ENCODE peak calls at places on chromosomes 3 and 15, in nine cellular contexts. H is A673; C is CD8-positive, alpha-beta T cell; B is DND-41; V is mesenchymal stem cell; W is fibroblast of pulmonary artery; N is fibroblast of the aortic adventitia; K is astrocyte of the spinal cord; Q is dorsolateral prefrontal cortex. Z is an unnamed sample.

GRCh38 chr3:44128057-44128775 is 113.5 kb upstream of the TOPAZ1 start:
- DNase-seq in H (no peak), C (no peak), B (no peak), V (no peak), W (no peak), N (no peak), K (no peak), Q (no peak), Z (no peak)

GRCh38 chr3:151093905-151094304 is 8.4 kb downstream of the MED12L start:
- DNase-seq in H (no peak), C (no peak), B (no peak), V (no peak), W (no peak), N (no peak), K (no peak), Q (no peak), Z (no peak)

GRCh38 chr15:77097317-77097721 is 26.4 kb upstream of the TSPAN3 start:
- DNase-seq in H (peak), C (no peak), B (no peak), V (no peak), W (no peak), N (no peak), K (no peak), Q (no peak), Z (no peak)

GRCh38 chr15:43266834-43267233 is at the start of gene TGM5:
- DNase-seq in H (no peak), C (no peak), B (no peak), V (no peak), W (no peak), N (no peak), K (no peak), Q (no peak), Z (no peak)

GRCh38 chr3:69983546-69984265 is 15.8 kb upstream of the SAMMSON start:
- DNase-seq in H (no peak), C (no peak), B (no peak), V (no peak), W (no peak), N (no peak), K (no peak), Q (no peak), Z (no peak)

GRCh38 chr3:120472121-120472844 is 21.5 kb upstream of the FSTL1 start:
- DNase-seq in H (no peak), C (no peak), B (no peak), V (no peak), W (no peak), N (no peak), K (no peak), Q (no peak), Z (no peak)

GRCh38 chr3:194632211-194632982 is 822 bp downstream of the TMEM44 start:
- DNase-seq in H (no peak), C (no peak), B (peak), V (no peak), W (peak), N (peak), K (peak), Q (no peak), Z (no peak)

GRCh38 chr15:43792761-43793493 is 807 bp downstream of the SERF2 start:
- DNase-seq in H (no peak), C (peak), B (no peak), V (peak), W (peak), N (peak), K (no peak), Q (no peak), Z (no peak)

GRCh38 chr3:134363381-134363755 is 10.9 kb downstream of the AMOTL2 start:
- DNase-seq in H (no peak), C (no peak), B (no peak), V (no peak), W (no peak), N (no peak), K (no peak), Q (no peak), Z (no peak)

GRCh38 chr15:50051811-50052419 is 67.1 kb downstream of the ATP8B4 start:
- DNase-seq in H (peak), C (no peak), B (peak), V (peak), W (peak), N (peak), K (peak), Q (peak), Z (peak)

GRCh38 chr3:17645074-17645698 is 97.2 kb downstream of the TBC1D5 start:
- DNase-seq in H (peak), C (no peak), B (no peak), V (peak), W (peak), N (peak), K (peak), Q (no peak), Z (peak)

GRCh38 chr3:181739628-181740027 is 27.9 kb downstream of the SOX2 start:
- DNase-seq in H (no peak), C (no peak), B (no peak), V (no peak), W (no peak), N (no peak), K (peak), Q (no peak), Z (no peak)

GRCh38 chr15:71752604-71753289 is 57.6 kb upstream of the NR2E3 start:
- DNase-seq in H (peak), C (no peak), B (no peak), V (peak), W (peak), N (peak), K (peak), Q (no peak), Z (peak)

GRCh38 chr3:65854606-65855304 is 184.0 kb downstream of the MAGI1 start:
- DNase-seq in H (peak), C (no peak), B (no peak), V (peak), W (no peak), N (no peak), K (no peak), Q (peak), Z (peak)

GRCh38 chr3:78888650-78889049 is 879.1 kb downstream of the ROBO1 start:
- DNase-seq in H (no peak), C (no peak), B (no peak), V (peak), W (no peak), N (no peak), K (no peak), Q (no peak), Z (no peak)

GRCh38 chr3:98613616-98614015 is 20.2 kb upstream of the CPOX start:
- DNase-seq in H (no peak), C (no peak), B (no peak), V (peak), W (peak), N (no peak), K (peak), Q (no peak), Z (no peak)

GRCh38 chr3:72295276-72295973 is 510.5 kb upstream of the PROK2 start:
- DNase-seq in H (no peak), C (no peak), B (no peak), V (no peak), W (no peak), N (no peak), K (no peak), Q (no peak), Z (no peak)

GRCh38 chr3:194654443-194654842 is 17.5 kb downstream of the LSG1 start:
- DNase-seq in H (no peak), C (no peak), B (no peak), V (no peak), W (no peak), N (no peak), K (no peak), Q (no peak), Z (no peak)

GRCh38 chr15:41870689-41871081 is 23.2 kb downstream of the SPTBN5 start:
- DNase-seq in H (no peak), C (peak), B (no peak), V (peak), W (peak), N (peak), K (peak), Q (no peak), Z (peak)

GRCh38 chr3:37745079-37745478 is 116.6 kb upstream of the CTDSPL start:
- DNase-seq in H (no peak), C (no peak), B (no peak), V (no peak), W (no peak), N (no peak), K (no peak), Q (no peak), Z (no peak)

GRCh38 chr3:192687488-192688152 is 39.7 kb downstream of the FGF12 start:
- DNase-seq in H (no peak), C (no peak), B (no peak), V (no peak), W (no peak), N (no peak), K (no peak), Q (no peak), Z (no peak)

GRCh38 chr15:68729789-68730201 is 90.9 kb downstream of the ANP32A start:
- DNase-seq in H (no peak), C (no peak), B (no peak), V (no peak), W (peak), N (peak), K (peak), Q (peak), Z (no peak)

GRCh38 chr15:92663250-92663951 is 7.8 kb upstream of the FAM174B start:
- DNase-seq in H (no peak), C (no peak), B (no peak), V (no peak), W (no peak), N (no peak), K (no peak), Q (no peak), Z (no peak)

GRCh38 chr3:159189994-159190669 is 388.3 kb downstream of the MFSD1 start:
- DNase-seq in H (no peak), C (no peak), B (no peak), V (peak), W (peak), N (peak), K (peak), Q (no peak), Z (no peak)

GRCh38 chr3:13484861-13485590 is 4.9 kb downstream of the HDAC11 start:
- DNase-seq in H (no peak), C (no peak), B (peak), V (peak), W (peak), N (peak), K (peak), Q (peak), Z (peak)

GRCh38 chr3:112744068-112744467 is 102.6 kb downstream of the CD200R1L start:
- DNase-seq in H (no peak), C (no peak), B (no peak), V (no peak), W (no peak), N (peak), K (no peak), Q (no peak), Z (no peak)

GRCh38 chr3:39657775-39658174 is 151.6 kb upstream of the MYRIP start:
- DNase-seq in H (no peak), C (no peak), B (no peak), V (no peak), W (no peak), N (no peak), K (no peak), Q (no peak), Z (no peak)

GRCh38 chr3:39651993-39652739 is 157.2 kb upstream of the MYRIP start:
- DNase-seq in H (no peak), C (no peak), B (no peak), V (no peak), W (no peak), N (no peak), K (no peak), Q (no peak), Z (no peak)

DNA sequence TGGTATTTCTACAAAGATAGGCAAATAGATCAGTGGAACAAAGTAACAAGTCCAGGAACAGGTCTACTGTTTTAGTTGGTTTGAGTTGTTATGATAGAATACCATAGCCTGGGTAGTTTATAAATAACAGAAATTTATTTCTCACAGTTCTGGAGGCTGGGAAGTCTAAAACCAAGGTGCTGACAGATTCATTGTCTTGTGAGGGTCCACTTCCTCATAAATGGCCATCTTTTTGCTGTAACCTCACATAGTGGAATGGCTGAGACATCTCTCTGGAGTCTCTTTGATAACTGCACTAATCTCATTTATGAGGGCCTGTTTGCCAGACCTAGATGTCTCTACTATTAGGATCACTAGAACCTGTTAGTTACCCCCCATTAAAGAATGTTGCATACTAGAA is 152.3 kb upstream of the MYRIP start:
- DNase-seq in H (no peak), C (no peak), B (no peak), V (no peak), W (no peak), N (no peak), K (no peak), Q (no peak), Z (no peak)
- H3K4me3 ChIP-seq in H (no peak), C (no peak), B (no peak), V (no peak), W (no peak), N (no peak), K (no peak), Q (no peak), Z (no peak)

GRCh38 chr3:61449327-61450040 is 111.9 kb upstream of the PTPRG start:
- DNase-seq in H (no peak), C (no peak), B (no peak), V (no peak), W (no peak), N (no peak), K (no peak), Q (no peak), Z (no peak)

GRCh38 chr3:61451841-61452240 is 109.5 kb upstream of the PTPRG start:
- DNase-seq in H (no peak), C (no peak), B (no peak), V (no peak), W (no peak), N (no peak), K (no peak), Q (no peak), Z (no peak)

GRCh38 chr3:61452536-61452991 is 108.8 kb upstream of the PTPRG start:
- DNase-seq in H (no peak), C (no peak), B (no peak), V (peak), W (peak), N (peak), K (no peak), Q (no peak), Z (no peak)

GRCh38 chr3:61454806-61455205 is 106.6 kb upstream of the PTPRG start:
- DNase-seq in H (no peak), C (no peak), B (no peak), V (no peak), W (peak), N (peak), K (no peak), Q (no peak), Z (no peak)

GRCh38 chr3:61454000-61454399 is 107.4 kb upstream of the PTPRG start:
- DNase-seq in H (no peak), C (no peak), B (no peak), V (no peak), W (no peak), N (no peak), K (no peak), Q (no peak), Z (no peak)
- H3K4me3 ChIP-seq in H (no peak), C (no peak), B (no peak), V (no peak), W (no peak), N (no peak), K (no peak), Q (no peak), Z (no peak)

GRCh38 chr3:46110701-46111493 is 83.6 kb upstream of the XCR1 start:
- DNase-seq in H (no peak), C (no peak), B (no peak), V (peak), W (peak), N (peak), K (peak), Q (no peak), Z (no peak)
- H3K4me3 ChIP-seq in H (no peak), C (no peak), B (no peak), V (no peak), W (no peak), N (no peak), K (no peak), Q (no peak), Z (no peak)

DNA sequence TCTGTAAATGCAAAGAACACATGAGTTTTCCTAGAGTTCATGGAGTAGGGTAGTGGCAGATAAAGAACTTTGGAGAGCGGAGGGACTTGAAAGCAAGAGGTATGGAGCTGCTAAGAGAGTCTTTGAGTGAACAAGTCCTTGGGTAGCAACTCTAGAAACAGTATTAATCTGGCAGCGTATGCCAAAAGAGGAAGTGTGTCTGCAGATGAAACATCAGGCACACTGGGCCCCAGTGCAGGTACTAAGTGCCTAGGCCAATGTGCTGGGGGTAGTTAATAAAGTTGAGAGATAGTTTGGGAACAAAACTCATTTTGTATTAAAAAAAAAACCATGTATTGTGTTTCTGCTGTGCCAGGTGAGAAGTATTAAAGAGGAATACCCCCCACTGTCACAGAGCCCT is 223.0 kb upstream of the STRIT1 start:
- DNase-seq in H (no peak), C (no peak), B (no peak), V (no peak), W (no peak), N (no peak), K (no peak), Q (no peak), Z (no peak)
- H3K4me3 ChIP-seq in H (no peak), C (no peak), B (no peak), V (no peak), W (no peak), N (no peak), K (no peak), Q (no peak), Z (no peak)